ENCODE peak calls at places on chromosomes 12 and 14, in six cellular contexts. Y is HS-27A; B is hypothalamus; Z is stimulated activated CD4-positive, alpha-beta T cell treated with anti-CD3 and anti-CD28 coated beads, Interleukin-2, amount 100 ng/mL, for 24 hours; I is heart right ventricle; M is T-helper 2 cell. A is an unnamed sample.

GRCh38 chr14:63922696-63923421 is 70.1 kb downstream of the SYNE2 start:
- DNase-seq in Y (no peak), B (no peak), Z (no peak), I (no peak), M (no peak), A (no peak)

GRCh38 chr12:131815132-131815531 is 13.1 kb upstream of the MMP17 start:
- DNase-seq in Y (no peak), B (no peak), Z (no peak), I (no peak), M (no peak), A (no peak)

GRCh38 chr12:2058837-2059236 is 6.0 kb downstream of the CACNA1C start:
- DNase-seq in Y (no peak), B (no peak), Z (no peak), I (no peak), M (no peak), A (no peak)

GRCh38 chr12:117853600-117853999 is 115.2 kb downstream of the KSR2 start:
- DNase-seq in Y (no peak), B (no peak), Z (no peak), I (no peak), M (no peak), A (no peak)

GRCh38 chr12:3263939-3264699 is 186.9 kb downstream of the TSPAN9 start:
- DNase-seq in Y (no peak), B (no peak), Z (no peak), I (peak; percentile 58), M (no peak), A (peak; percentile 44)

GRCh38 chr12:100995771-100996170 is 201.2 kb downstream of the ANO4 start:
- DNase-seq in Y (no peak), B (no peak), Z (no peak), I (no peak), M (no peak), A (no peak)

GRCh38 chr12:104460041-104460757 is 3.5 kb downstream of the CHST11 start:
- DNase-seq in Y (no peak), B (no peak), Z (no peak), I (no peak), M (peak; percentile 40), A (no peak)

GRCh38 chr12:76247992-76248391 is 100.2 kb downstream of the BBS10 start:
- DNase-seq in Y (no peak), B (no peak), Z (no peak), I (no peak), M (no peak), A (no peak)

GRCh38 chr12:13094349-13094748 is 9.1 kb downstream of the GSG1 start:
- DNase-seq in Y (no peak), B (no peak), Z (no peak), I (no peak), M (no peak), A (no peak)

GRCh38 chr12:54420766-54421144 is 1.7 kb upstream of the ITGA5 start:
- DNase-seq in Y (no peak), B (no peak), Z (no peak), I (no peak), M (no peak), A (no peak)

GRCh38 chr14:50619569-50620141 is 48.5 kb downstream of the SAV1 start:
- DNase-seq in Y (no peak), B (no peak), Z (no peak), I (no peak), M (peak; percentile 51), A (no peak)

GRCh38 chr14:106842687-106843086 is 1316.3 kb downstream of the TMEM121 start:
- DNase-seq in Y (no peak), B (no peak), Z (no peak), I (no peak), M (no peak), A (no peak)

GRCh38 chr14:69439516-69440270 is 41.2 kb downstream of the SLC39A9 start:
- DNase-seq in Y (no peak), B (no peak), Z (no peak), I (no peak), M (no peak), A (no peak)

GRCh38 chr12:89707623-89707991 is 1.0 kb downstream of the ATP2B1 start:
- DNase-seq in Y (no peak), B (peak; percentile 20), Z (peak; percentile 26), I (peak; percentile 27), M (peak; percentile 33), A (peak; percentile 83)